ENCODE peak calls at places on chromosomes 7 and 10, in seven cellular contexts. L is NCI-H1105; B is stimulated activated CD8-positive, alpha-beta memory T cell treated with anti-CD3 and anti-CD28 coated beads, Interleukin-15, amount 100 ng/mL, for 1 hour; F is CD4-positive, alpha-beta memory T cell; H is GM23338; C is GM12865; A is GM06990. P is an unnamed sample.

GRCh38 chr7:39465055-39465929 is 100.9 kb upstream of the YAE1 start:
- DNase-seq in L (peak), B (no peak), F (peak), H (peak), C (peak), A (peak), P (peak)

GRCh38 chr10:34967411-34967880 is 122.7 kb downstream of the CUL2 start:
- DNase-seq in L (no peak), B (no peak), F (no peak), H (no peak), C (no peak), A (no peak), P (no peak)

GRCh38 chr7:157785486-157786186 is 448.8 kb downstream of the DNAJB6 start:
- DNase-seq in L (no peak), B (no peak), F (no peak), H (no peak), C (no peak), A (no peak), P (no peak)

GRCh38 chr7:158655931-158656441 is 48.6 kb downstream of the NCAPG2 start:
- DNase-seq in L (no peak), B (no peak), F (peak), H (no peak), C (peak), A (peak), P (peak)

GRCh38 chr7:85070967-85071628 is 115.8 kb downstream of the SEMA3D start:
- DNase-seq in L (no peak), B (no peak), F (no peak), H (no peak), C (no peak), A (no peak), P (no peak)

GRCh38 chr10:93189959-93190358 is 116.3 kb downstream of the CYP26A1 start:
- DNase-seq in L (no peak), B (no peak), F (no peak), H (no peak), C (no peak), A (no peak), P (no peak)

GRCh38 chr10:13586676-13587355 is at the start of gene PRPF18:
- DNase-seq in L (peak), B (peak), F (peak), H (peak), C (peak), A (peak), P (peak)

GRCh38 chr7:66667023-66667728 is 38.5 kb downstream of the KCTD7 start:
- DNase-seq in L (no peak), B (no peak), F (no peak), H (no peak), C (no peak), A (no peak), P (no peak)

GRCh38 chr7:154424370-154424769 is 372.2 kb downstream of the DPP6 start:
- DNase-seq in L (peak), B (no peak), F (no peak), H (no peak), C (no peak), A (no peak), P (no peak)

GRCh38 chr10:91349381-91349780 is 60.8 kb upstream of the HECTD2 start:
- DNase-seq in L (no peak), B (no peak), F (no peak), H (no peak), C (no peak), A (no peak), P (no peak)

GRCh38 chr10:131078131-131078881 is 233.2 kb downstream of the TCERG1L start:
- DNase-seq in L (no peak), B (no peak), F (no peak), H (no peak), C (no peak), A (no peak), P (no peak)

GRCh38 chr7:2082357-2083038 is 150.2 kb downstream of the MAD1L1 start:
- DNase-seq in L (no peak), B (no peak), F (no peak), H (no peak), C (no peak), A (no peak), P (no peak)

GRCh38 chr7:135924302-135924701 is 52.9 kb downstream of the MTPN start:
- DNase-seq in L (no peak), B (no peak), F (no peak), H (no peak), C (no peak), A (no peak), P (no peak)

GRCh38 chr7:92991190-92991589 is 126.6 kb downstream of the SAMD9 start:
- DNase-seq in L (no peak), B (no peak), F (no peak), H (no peak), C (no peak), A (no peak), P (no peak)

GRCh38 chr7:27080844-27081423 is 14.9 kb downstream of the HOXA1 start:
- DNase-seq in L (no peak), B (no peak), F (no peak), H (peak), C (no peak), A (no peak), P (no peak)

GRCh38 chr7:99514050-99514449 is 9.6 kb downstream of the ZKSCAN5 start:
- DNase-seq in L (no peak), B (no peak), F (no peak), H (no peak), C (no peak), A (no peak), P (no peak)

GRCh38 chr7:25238056-25238745 is 9.9 kb upstream of the NPVF start:
- DNase-seq in L (no peak), B (no peak), F (no peak), H (no peak), C (no peak), A (no peak), P (no peak)

GRCh38 chr7:1847260-1848001 is 177.4 kb downstream of the ELFN1 start:
- DNase-seq in L (no peak), B (no peak), F (no peak), H (no peak), C (no peak), A (no peak), P (no peak)